ENCODE peak calls at places on chromosomes 2 and 18, in nine cellular contexts. Z is H1, R is spleen, B is K562, P is sigmoid colon, U is upper lobe of left lung, N is prostate gland, W is HCT116, C is endothelial cell of umbilical vein. T is an unnamed sample. For H3K4me1, the result is how much of the 10 kb centered on the place peaks cover.

GRCh38 chr2:2527162-2527561 is 196.1 kb upstream of the MYT1L start:
- DNase-seq in P (peak), U (no peak), Z (no peak), W (no peak), B (no peak), N (no peak), C (no peak), R (no peak), T (no peak)

GRCh38 chr18:62054929-62055498 is 131.8 kb downstream of the PIGN start:
- DNase-seq in U (no peak), B (no peak), W (no peak), C (no peak), N (no peak), P (no peak), R (no peak), Z (no peak), T (no peak)

GRCh38 chr2:27177441-27178351 is 28.9 kb downstream of the TCF23 start:
- DNase-seq in R (no peak), Z (no peak), N (no peak), W (no peak), U (no peak), P (no peak), C (no peak), B (no peak), T (peak)

GRCh38 chr18:48840491-48840877 is 110.3 kb downstream of the SMAD7 start:
- DNase-seq in N (no peak), C (no peak), B (no peak), W (no peak), U (no peak), R (peak), Z (no peak), P (no peak), T (no peak)

GRCh38 chr2:130849896-130850787 is 13.4 kb downstream of the ARHGEF4 start:
- DNase-seq in C (no peak), B (no peak), W (no peak), P (no peak), U (no peak), N (no peak), R (peak), Z (no peak), T (no peak)

GRCh38 chr2:226699321-226699720 is 100.3 kb downstream of the IRS1 start:
- DNase-seq in C (no peak), R (no peak), P (peak), N (peak), U (peak), B (no peak), Z (no peak), W (no peak), T (peak)

GRCh38 chr2:211216221-211216620 is 659.8 kb downstream of the CPS1 start:
- DNase-seq in N (no peak), R (no peak), U (no peak), C (no peak), Z (no peak), W (no peak), B (no peak), P (no peak), T (no peak)

GRCh38 chr2:54666131-54666637 is 57.3 kb upstream of the EML6 start:
- DNase-seq in W (no peak), R (no peak), Z (no peak), P (peak), C (peak), U (no peak), B (no peak), N (peak), T (no peak)

GRCh38 chr2:18176679-18177215 is 298.3 kb downstream of the KCNS3 start:
- DNase-seq in B (no peak), P (no peak), C (no peak), W (no peak), U (no peak), R (no peak), Z (no peak), N (no peak), T (no peak)

GRCh38 chr2:181372656-181373055 is 84.5 kb upstream of the ITGA4 start:
- DNase-seq in Z (no peak), P (no peak), U (no peak), B (no peak), W (no peak), C (no peak), N (no peak), R (no peak), T (no peak)

GRCh38 chr2:207394812-207395534 is 134.8 kb upstream of the CREB1 start:
- DNase-seq in U (no peak), W (peak), N (no peak), C (peak), P (no peak), R (no peak), B (peak), Z (no peak), T (no peak)

GRCh38 chr18:11570073-11570588 is 39.3 kb upstream of the SLC35G4 start:
- DNase-seq in B (no peak), P (no peak), R (no peak), U (no peak), W (no peak), C (no peak), Z (peak), N (no peak), T (no peak)

GRCh38 chr2:81984969-81985637 is 1680.6 kb upstream of the LRRTM1 start:
- DNase-seq in Z (no peak), U (no peak), C (no peak), P (no peak), R (peak), N (no peak), W (no peak), B (no peak), T (no peak)

GRCh38 chr2:60819155-60819862 is 62.1 kb upstream of the REL start:
- DNase-seq in N (no peak), B (no peak), U (peak), W (no peak), C (no peak), P (no peak), Z (no peak), R (peak), T (no peak)

GRCh38 chr2:65177754-65178442 is 48.0 kb upstream of the RAB1A start:
- DNase-seq in C (no peak), N (no peak), U (no peak), Z (peak), R (no peak), P (no peak), W (no peak), B (no peak), T (no peak)

DNA sequence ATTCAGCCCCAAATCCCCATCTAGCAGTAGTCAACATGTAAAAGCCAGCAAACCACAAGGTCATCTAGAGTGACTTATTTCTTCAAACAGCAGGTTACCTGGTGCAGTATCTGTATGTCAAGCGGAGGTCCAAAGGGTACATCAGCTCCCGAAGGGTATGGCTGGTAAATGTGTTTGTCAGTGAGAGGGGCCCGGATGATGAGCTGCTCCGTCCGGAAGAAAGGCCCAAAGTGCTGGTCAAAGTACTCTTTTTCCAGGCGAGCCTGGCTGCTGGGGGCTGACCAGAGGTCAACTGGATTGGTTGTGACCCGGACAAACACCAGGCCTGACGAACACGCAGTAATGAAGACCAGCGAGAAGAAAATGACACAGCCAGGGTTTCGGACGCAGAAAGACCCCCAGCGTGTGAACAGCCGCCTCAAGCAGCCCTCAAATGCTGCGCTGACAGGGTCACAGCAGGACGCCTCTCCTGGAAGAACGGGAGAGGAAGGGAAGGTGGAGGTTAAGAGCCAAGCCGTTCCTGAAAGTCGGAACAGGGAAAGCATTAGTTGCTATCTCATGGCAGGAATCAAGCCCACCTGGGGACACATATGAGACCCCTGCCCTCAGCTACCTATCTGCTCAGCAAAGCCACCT is 30.0 kb downstream of the NPC1 start:
- DNase-seq in N (no peak), B (no peak), R (no peak), C (no peak), W (no peak), U (no peak), P (no peak), Z (no peak), T (no peak)
- TF ChIP-seq POLR2AphosphoS5 in N (no peak), B (no peak), R (no peak), C (no peak), W (no peak), U (no peak), P (no peak), Z (no peak), T (no peak)

GRCh38 chr18:58908006-58908405 is 43.3 kb downstream of the ZNF532 start:
- DNase-seq in C (peak), W (no peak), B (no peak), Z (no peak), R (no peak), N (no peak), U (no peak), P (no peak), T (no peak)

GRCh38 chr18:58915006-58915799 is 50.5 kb downstream of the ZNF532 start:
- DNase-seq in P (no peak), R (no peak), U (no peak), C (peak), N (no peak), W (no peak), B (no peak), Z (peak), T (no peak)

GRCh38 chr18:58911241-58911640 is 46.6 kb downstream of the ZNF532 start:
- DNase-seq in Z (no peak), W (no peak), U (no peak), P (no peak), N (no peak), R (no peak), C (no peak), B (no peak), T (no peak)

GRCh38 chr18:58909521-58909920 is 44.8 kb downstream of the ZNF532 start:
- DNase-seq in Z (peak), B (no peak), C (no peak), R (no peak), N (no peak), U (no peak), W (no peak), P (no peak), T (no peak)

DNA sequence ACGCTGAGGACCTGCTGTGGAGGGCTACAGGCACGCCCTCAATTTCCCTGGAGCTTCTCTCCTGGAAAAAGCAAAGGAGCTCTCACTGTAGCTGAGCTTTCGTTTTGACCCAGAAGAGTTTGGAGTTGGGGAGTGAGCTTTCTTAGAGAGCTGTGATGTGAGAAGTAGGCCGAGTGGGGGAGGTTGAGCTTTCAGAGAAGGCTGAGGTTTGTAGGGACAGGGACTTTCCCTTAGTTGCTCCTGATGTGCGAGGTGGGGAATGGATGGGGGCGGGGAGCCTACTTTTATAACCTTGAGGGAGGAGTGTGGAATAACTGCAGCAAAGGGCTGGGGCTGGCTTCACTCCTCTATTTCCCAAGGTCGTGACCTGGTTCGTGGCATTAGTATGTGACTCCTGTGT is 47.1 kb downstream of the ZNF532 start:
- DNase-seq in N (no peak), C (peak), Z (peak), P (no peak), W (no peak), R (no peak), B (no peak), U (no peak), T (no peak)
- H3K4me1 ChIP-seq in N (under half), C (under half), Z (under half), P (under half), W (under half), R (under half), B (under half), U (under half), T (under half)

GRCh38 chr18:63237911-63238710 is 81.5 kb downstream of the BCL2 start:
- DNase-seq in C (peak), R (no peak), B (no peak), N (peak), P (no peak), Z (no peak), W (peak), U (peak), T (no peak)

GRCh38 chr18:63241739-63242138 is 77.8 kb downstream of the BCL2 start:
- DNase-seq in C (no peak), U (no peak), W (no peak), R (no peak), Z (no peak), P (no peak), N (no peak), B (no peak), T (no peak)

GRCh38 chr18:63240541-63241316 is 78.8 kb downstream of the BCL2 start:
- DNase-seq in N (no peak), Z (no peak), B (no peak), C (no peak), W (no peak), P (no peak), R (no peak), U (no peak), T (no peak)

GRCh38 chr18:63238711-63239110 is 80.9 kb downstream of the BCL2 start:
- DNase-seq in U (no peak), W (no peak), C (no peak), N (no peak), R (no peak), Z (peak), B (no peak), P (no peak), T (no peak)

GRCh38 chr18:63241317-63241712 is 78.3 kb downstream of the BCL2 start:
- DNase-seq in Z (no peak), R (no peak), P (no peak), N (no peak), W (no peak), B (no peak), C (no peak), U (no peak), T (no peak)
- TF ChIP-seq POLR2A in Z (no peak), R (no peak), P (no peak), N (no peak), W (no peak), B (no peak), C (no peak), U (no peak), T (no peak)

DNA sequence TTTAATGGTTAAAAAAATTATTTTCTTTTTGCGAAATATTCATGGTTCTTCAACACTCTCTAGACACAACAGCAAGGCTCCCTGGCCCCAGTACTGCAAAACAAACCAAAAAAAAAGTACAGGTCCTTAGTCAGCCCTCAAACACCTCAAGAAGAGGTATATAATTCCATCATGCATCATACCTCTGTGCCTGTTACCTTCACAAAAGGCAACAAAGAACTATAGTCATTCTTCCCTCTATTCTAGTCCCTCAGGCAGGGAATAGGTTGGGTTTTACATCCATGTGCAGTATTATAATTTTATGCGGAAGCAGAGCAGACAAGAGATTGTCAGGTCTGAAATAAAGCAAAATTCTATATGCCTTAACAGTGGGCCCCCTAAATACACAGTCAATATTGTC is 8.5 kb downstream of the NFE2L2 start:
- DNase-seq in C (no peak), W (no peak), Z (no peak), P (no peak), R (no peak), U (no peak), N (no peak), B (no peak), T (no peak)
- TF ChIP-seq POLR2AphosphoS5 in C (no peak), W (no peak), Z (no peak), P (no peak), R (no peak), U (no peak), N (no peak), B (no peak), T (no peak)

DNA sequence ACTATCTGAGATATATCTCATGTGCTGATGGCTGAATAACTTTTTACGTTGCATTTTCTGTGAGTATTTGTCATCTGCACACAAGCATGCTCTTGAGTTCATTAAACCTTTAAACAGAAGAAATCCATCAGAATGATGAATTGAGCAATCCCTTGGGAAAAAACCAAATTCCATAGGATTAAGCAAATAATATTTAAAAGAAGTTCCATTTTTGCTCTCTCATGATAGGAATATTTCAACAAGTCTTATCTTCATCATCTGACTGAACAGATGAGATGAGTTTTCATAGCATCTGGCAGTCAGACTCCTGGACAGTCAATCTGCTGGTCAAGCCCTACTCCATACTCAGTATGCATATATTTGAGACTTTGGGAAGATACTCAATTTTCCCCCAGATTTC is 120.8 kb downstream of the PLB1 start:
- DNase-seq in N (no peak), U (no peak), B (no peak), Z (no peak), P (no peak), C (no peak), R (no peak), W (no peak), T (no peak)
- H3K4me1 ChIP-seq in N (under half), U (under half), B (under half), Z (under half), P (under half), C (under half), R (under half), W (under half), T (under half)

GRCh38 chr18:52069201-52069600 is 270.8 kb upstream of the DCC start:
- DNase-seq in C (no peak), B (no peak), P (no peak), W (no peak), Z (no peak), N (no peak), U (no peak), R (no peak), T (no peak)
- TF ChIP-seq POLR2A in C (no peak), B (no peak), P (no peak), W (no peak), Z (no peak), N (no peak), U (no peak), R (no peak), T (no peak)

GRCh38 chr2:88144271-88144670 is 16.4 kb upstream of the FABP1 start:
- DNase-seq in Z (no peak), B (no peak), U (no peak), R (no peak), N (no peak), C (no peak), W (no peak), P (no peak), T (no peak)
- TF ChIP-seq POLR2AphosphoS5 in Z (no peak), B (no peak), U (no peak), R (no peak), N (no peak), C (no peak), W (no peak), P (no peak), T (no peak)

DNA sequence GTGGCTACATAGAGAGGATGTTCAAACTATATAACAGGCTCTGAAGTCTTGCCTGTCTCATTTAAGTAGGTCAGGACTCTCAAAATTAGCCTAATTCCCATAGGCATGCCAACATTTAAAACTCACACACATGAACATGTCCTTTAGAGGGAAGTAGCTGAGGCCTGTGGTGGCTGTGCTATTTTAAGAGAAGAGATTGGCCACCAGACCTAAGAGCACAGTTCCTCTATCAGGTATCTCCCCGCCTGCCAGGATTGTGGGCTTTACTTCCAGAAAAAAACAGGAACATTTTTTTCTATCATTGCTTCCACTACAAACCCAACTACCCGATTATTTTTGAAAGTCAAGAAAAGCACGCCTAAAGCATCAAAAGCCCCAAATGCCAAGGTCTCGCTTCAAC is 15.4 kb downstream of the FHL2 start:
- DNase-seq in U (no peak), N (no peak), B (no peak), P (no peak), W (no peak), C (no peak), R (no peak), Z (no peak), T (peak)
- H3K4me1 ChIP-seq in U (under half), N (under half), B (under half), P (under half), W (under half), C (half or more), R (under half), Z (under half), T (under half)

GRCh38 chr2:15111718-15112117 is 449.4 kb downstream of the NBAS start:
- DNase-seq in R (no peak), B (no peak), Z (no peak), P (no peak), C (no peak), U (no peak), W (no peak), N (no peak), T (no peak)
- TF ChIP-seq POLR2A in R (no peak), B (no peak), Z (no peak), P (no peak), C (no peak), U (no peak), W (no peak), N (no peak), T (no peak)